ENCODE peak calls at places on chromosomes 16 and 17, in four cellular contexts. One of them, this sample, is unnamed.

GRCh38 chr16:9248162-9248561 is 156.7 kb downstream of the HAPSTR1 start:
- DNase-seq in HFFc6: no peak
- DNase-seq in WTC11: no peak
- DNase-seq in omental fat pad: no peak
- DNase-seq in this sample: no peak

GRCh38 chr16:87528690-87529579 is 36.1 kb upstream of the ZCCHC14 start:
- DNase-seq in HFFc6: no peak
- DNase-seq in WTC11: no peak
- DNase-seq in omental fat pad: no peak
- DNase-seq in this sample: no peak

GRCh38 chr17:48181653-48182052 is 74.1 kb downstream of the SNX11 start:
- DNase-seq in HFFc6: peak
- DNase-seq in WTC11: peak
- DNase-seq in omental fat pad: no peak
- DNase-seq in this sample: no peak

GRCh38 chr16:80519189-80519588 is 21.6 kb upstream of the DYNLRB2 start:
- DNase-seq in HFFc6: no peak
- DNase-seq in WTC11: no peak
- DNase-seq in omental fat pad: no peak
- DNase-seq in this sample: no peak

GRCh38 chr16:70703041-70703834 is 17.4 kb upstream of the MTSS2 start:
- DNase-seq in HFFc6: peak
- DNase-seq in WTC11: peak
- DNase-seq in omental fat pad: no peak
- DNase-seq in this sample: peak

GRCh38 chr17:45870342-45870974 is 23.9 kb upstream of the MAPT start:
- DNase-seq in HFFc6: no peak
- DNase-seq in WTC11: no peak
- DNase-seq in omental fat pad: no peak
- DNase-seq in this sample: no peak

GRCh38 chr17:30358055-30358760 is 20.5 kb upstream of the CPD start:
- DNase-seq in HFFc6: no peak
- DNase-seq in WTC11: no peak
- DNase-seq in omental fat pad: no peak
- DNase-seq in this sample: no peak

GRCh38 chr17:10799407-10799806 is 4.5 kb downstream of the TMEM238L start:
- DNase-seq in HFFc6: no peak
- DNase-seq in WTC11: no peak
- DNase-seq in omental fat pad: no peak
- DNase-seq in this sample: no peak

GRCh38 chr16:73730496-73731090 is 566.0 kb upstream of the PSMD7 start:
- DNase-seq in HFFc6: no peak
- DNase-seq in WTC11: no peak
- DNase-seq in omental fat pad: no peak
- DNase-seq in this sample: no peak

GRCh38 chr17:82889496-82890338 is 49.9 kb upstream of the ZNF750 start:
- DNase-seq in HFFc6: no peak
- DNase-seq in WTC11: no peak
- DNase-seq in omental fat pad: no peak
- DNase-seq in this sample: no peak

GRCh38 chr17:68431661-68432071 is 25.6 kb downstream of the WIPI1 start:
- DNase-seq in HFFc6: no peak
- DNase-seq in WTC11: peak
- DNase-seq in omental fat pad: no peak
- DNase-seq in this sample: no peak

GRCh38 chr17:18000044-18000443 is 27.4 kb downstream of the DRC3 start:
- DNase-seq in HFFc6: no peak
- DNase-seq in WTC11: no peak
- DNase-seq in omental fat pad: no peak
- DNase-seq in this sample: no peak

GRCh38 chr16:85678821-85679220 is 9.9 kb downstream of the GINS2 start:
- DNase-seq in HFFc6: no peak
- DNase-seq in WTC11: no peak
- DNase-seq in omental fat pad: no peak
- DNase-seq in this sample: no peak

GRCh38 chr17:45394913-45395568 is 37.6 kb downstream of the ARHGAP27 start:
- DNase-seq in HFFc6: peak
- DNase-seq in WTC11: peak
- DNase-seq in omental fat pad: no peak
- DNase-seq in this sample: no peak

GRCh38 chr17:7982666-7983065 is 19.7 kb upstream of the GUCY2D start:
- DNase-seq in HFFc6: peak
- DNase-seq in WTC11: no peak
- DNase-seq in omental fat pad: no peak
- DNase-seq in this sample: no peak

GRCh38 chr16:25045696-25046381 is 30.7 kb upstream of the ARHGAP17 start:
- DNase-seq in HFFc6: peak
- DNase-seq in WTC11: no peak
- DNase-seq in omental fat pad: no peak
- DNase-seq in this sample: no peak

GRCh38 chr17:61230972-61231820 is 168.4 kb upstream of the TBX2 start:
- DNase-seq in HFFc6: no peak
- DNase-seq in WTC11: no peak
- DNase-seq in omental fat pad: no peak
- DNase-seq in this sample: no peak

GRCh38 chr17:33475594-33475993 is 182.5 kb upstream of the ASIC2 start:
- DNase-seq in HFFc6: no peak
- DNase-seq in WTC11: no peak
- DNase-seq in omental fat pad: no peak
- DNase-seq in this sample: no peak

DNA sequence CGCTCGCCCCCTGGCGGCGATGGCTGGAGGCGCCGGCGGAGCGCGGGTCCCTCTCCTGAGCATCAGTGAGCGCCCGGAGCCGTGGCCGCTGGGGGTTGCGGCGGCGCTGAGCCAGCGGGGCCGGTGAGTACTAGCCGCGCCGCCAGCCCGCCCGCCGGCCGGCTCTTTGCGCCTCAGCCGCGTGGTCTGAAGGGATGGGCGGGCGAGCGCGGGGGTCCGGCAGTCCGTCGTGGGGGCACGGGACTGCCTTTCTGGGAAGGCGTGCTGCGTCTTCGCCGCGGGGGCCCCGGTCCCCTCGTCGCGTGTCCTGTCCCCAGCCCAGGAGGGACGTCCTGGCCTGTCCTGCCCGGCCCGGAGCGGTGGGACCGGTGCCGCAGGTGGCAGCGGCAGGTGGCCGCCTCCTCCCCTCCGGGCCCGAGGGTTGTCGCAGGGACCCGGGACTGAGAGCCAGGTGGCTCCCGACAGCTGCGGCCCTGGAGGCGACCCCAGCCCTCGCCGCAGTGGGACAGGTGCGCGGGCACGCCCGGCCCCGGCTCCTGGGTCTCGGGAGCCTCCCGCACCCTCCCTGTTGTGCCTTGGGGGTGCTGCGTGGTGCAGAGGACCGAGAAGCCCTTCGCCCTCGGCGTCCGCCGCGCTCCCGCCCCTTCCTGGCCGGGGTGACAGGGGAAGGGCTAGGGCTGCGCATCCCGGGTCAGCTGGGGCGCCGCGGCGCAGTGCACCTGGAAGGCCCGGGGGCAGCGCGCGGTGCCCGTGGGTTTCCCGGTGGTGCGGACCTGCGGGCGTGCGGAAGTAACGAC is at the start of gene SPECC1:
- DNase-seq in HFFc6: no peak
- DNase-seq in WTC11: peak
- DNase-seq in omental fat pad: peak
- DNase-seq in this sample: peak
- TF ChIP-seq CTCF in HFFc6: peak
- TF ChIP-seq CTCF in WTC11: no peak
- TF ChIP-seq CTCF in omental fat pad: peak
- TF ChIP-seq CTCF in this sample: no peak

DNA sequence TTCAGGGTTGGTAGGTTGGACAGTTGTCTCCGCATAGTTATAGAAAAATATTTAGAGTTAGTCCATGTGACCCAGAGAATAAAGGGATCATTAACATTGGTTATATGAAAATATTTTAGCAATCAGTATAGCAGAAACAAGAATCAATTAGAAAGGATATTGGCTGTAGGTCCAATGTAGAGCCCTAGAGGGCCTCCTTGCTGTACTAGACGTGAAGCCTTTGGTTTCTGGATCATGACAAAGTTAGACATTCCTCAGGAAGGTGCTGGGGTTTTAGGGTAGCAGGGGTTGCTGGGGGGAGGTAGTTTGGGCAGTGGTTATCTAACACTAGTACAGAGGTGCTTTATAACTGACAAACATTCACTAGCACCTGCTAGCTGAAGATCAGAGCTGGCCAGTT is 31.6 kb upstream of the ANKFN1 start:
- DNase-seq in HFFc6: no peak
- DNase-seq in WTC11: no peak
- DNase-seq in omental fat pad: no peak
- DNase-seq in this sample: no peak
- TF ChIP-seq CTCF in HFFc6: peak
- TF ChIP-seq CTCF in WTC11: no peak
- TF ChIP-seq CTCF in omental fat pad: no peak
- TF ChIP-seq CTCF in this sample: no peak

GRCh38 chr17:39462644-39463375 is 1.5 kb downstream of the CDK12 start:
- DNase-seq in HFFc6: no peak
- DNase-seq in WTC11: peak
- DNase-seq in omental fat pad: no peak
- DNase-seq in this sample: peak

GRCh38 chr17:39461911-39462641 is 790 bp downstream of the CDK12 start:
- DNase-seq in HFFc6: peak
- DNase-seq in WTC11: peak
- DNase-seq in omental fat pad: no peak
- DNase-seq in this sample: peak

GRCh38 chr17:39455919-39456318 is 4.9 kb upstream of the MED1 start:
- DNase-seq in HFFc6: no peak
- DNase-seq in WTC11: no peak
- DNase-seq in omental fat pad: no peak
- DNase-seq in this sample: peak

GRCh38 chr17:39461113-39461910 is at the start of gene CDK12:
- DNase-seq in HFFc6: peak
- DNase-seq in WTC11: peak
- DNase-seq in omental fat pad: peak
- DNase-seq in this sample: peak
- TF ChIP-seq CTCF in HFFc6: no peak
- TF ChIP-seq CTCF in WTC11: no peak
- TF ChIP-seq CTCF in omental fat pad: no peak
- TF ChIP-seq CTCF in this sample: no peak

GRCh38 chr16:3017806-3018506 is at the start of gene CLDN6:
- DNase-seq in HFFc6: no peak
- DNase-seq in WTC11: peak
- DNase-seq in omental fat pad: no peak
- DNase-seq in this sample: no peak
- TF ChIP-seq CTCF in HFFc6: peak
- TF ChIP-seq CTCF in WTC11: peak
- TF ChIP-seq CTCF in omental fat pad: no peak
- TF ChIP-seq CTCF in this sample: no peak